ENCODE peak calls at places on chromosomes 5 and 9, in nine cellular contexts. U is CD8-positive, alpha-beta T cell; I is fibroblast of the aortic adventitia; T is thoracic aorta; Z is CD4-positive, alpha-beta T cell; E is brain microvascular endothelial cell; N is A549; Q is GM10248; H is GM20000. X is an unnamed sample.

GRCh38 chr5:175248416-175248905 is 195.5 kb downstream of the DRD1 start:
- DNase-seq in U (no peak), I (no peak), T (no peak), Z (no peak), E (no peak), N (no peak), Q (no peak), H (no peak), X (no peak)

GRCh38 chr9:129886226-129887174 is 51.2 kb downstream of the USP20 start:
- DNase-seq in U (peak), I (peak), T (no peak), Z (no peak), E (no peak), N (no peak), Q (no peak), H (no peak), X (no peak)

GRCh38 chr9:124078641-124079040 is 67.1 kb downstream of the LHX2 start:
- DNase-seq in U (no peak), I (peak), T (no peak), Z (no peak), E (no peak), N (peak), Q (no peak), H (no peak), X (no peak)

GRCh38 chr5:61599370-61600140 is 267.5 kb downstream of the ZSWIM6 start:
- DNase-seq in U (no peak), I (peak), T (no peak), Z (no peak), E (peak), N (peak), Q (no peak), H (no peak), X (no peak)

GRCh38 chr9:121819511-121820231 is 168.2 kb downstream of the DAB2IP start:
- DNase-seq in U (no peak), I (no peak), T (no peak), Z (no peak), E (peak), N (no peak), Q (no peak), H (peak), X (no peak)

GRCh38 chr5:107670927-107671741 is at the start of gene EFNA5:
- DNase-seq in U (no peak), I (peak), T (no peak), Z (no peak), E (peak), N (peak), Q (peak), H (peak), X (peak)

GRCh38 chr5:81151546-81151945 is 81.6 kb upstream of the CKMT2 start:
- DNase-seq in U (no peak), I (peak), T (no peak), Z (no peak), E (peak), N (no peak), Q (no peak), H (no peak), X (no peak)

GRCh38 chr5:178839319-178839704 is 20.4 kb upstream of the ZNF354B start:
- DNase-seq in U (peak), I (no peak), T (no peak), Z (peak), E (peak), N (peak), Q (no peak), H (no peak), X (no peak)

GRCh38 chr9:131012396-131012917 is 3.5 kb downstream of the LAMC3 start:
- DNase-seq in U (no peak), I (no peak), T (no peak), Z (no peak), E (no peak), N (no peak), Q (no peak), H (no peak), X (no peak)

GRCh38 chr9:27408523-27408922 is 111.6 kb upstream of the EQTN start:
- DNase-seq in U (no peak), I (no peak), T (no peak), Z (no peak), E (no peak), N (peak), Q (no peak), H (no peak), X (no peak)

GRCh38 chr9:81771606-81772005 is 82.3 kb upstream of the TLE1 start:
- DNase-seq in U (no peak), I (peak), T (no peak), Z (no peak), E (peak), N (no peak), Q (no peak), H (no peak), X (no peak)

GRCh38 chr5:35047785-35048404 is at the start of gene AGXT2:
- DNase-seq in U (no peak), I (no peak), T (no peak), Z (no peak), E (no peak), N (no peak), Q (no peak), H (no peak), X (no peak)

GRCh38 chr5:132824426-132824825 is 6.0 kb downstream of the SHROOM1 start:
- DNase-seq in U (no peak), I (no peak), T (no peak), Z (no peak), E (no peak), N (no peak), Q (no peak), H (peak), X (peak)

GRCh38 chr9:93731963-93732362 is 155.6 kb downstream of the PHF2 start:
- DNase-seq in U (no peak), I (no peak), T (no peak), Z (no peak), E (no peak), N (no peak), Q (no peak), H (no peak), X (no peak)

GRCh38 chr9:96853711-96854072 is 622 bp downstream of the ZNF782 start:
- DNase-seq in U (no peak), I (no peak), T (no peak), Z (no peak), E (no peak), N (no peak), Q (no peak), H (peak), X (peak)

GRCh38 chr9:88993871-88994819 is 2.9 kb downstream of the S1PR3 start:
- DNase-seq in U (no peak), I (no peak), T (no peak), Z (no peak), E (no peak), N (no peak), Q (no peak), H (no peak), X (no peak)

GRCh38 chr9:128706671-128707381 is 4.5 kb downstream of the PKN3 start:
- DNase-seq in U (no peak), I (no peak), T (no peak), Z (no peak), E (no peak), N (no peak), Q (no peak), H (no peak), X (no peak)

GRCh38 chr9:87271696-87272477 is 225.8 kb upstream of the DAPK1 start:
- DNase-seq in U (no peak), I (no peak), T (no peak), Z (no peak), E (no peak), N (no peak), Q (no peak), H (no peak), X (no peak)

GRCh38 chr5:73387630-73388370 is 60.8 kb downstream of the FOXD1 start:
- DNase-seq in U (peak), I (no peak), T (no peak), Z (peak), E (no peak), N (no peak), Q (peak), H (peak), X (no peak)

GRCh38 chr9:129580211-129580915 is 40.5 kb downstream of the C9orf50 start:
- DNase-seq in U (no peak), I (no peak), T (no peak), Z (no peak), E (no peak), N (no peak), Q (peak), H (peak), X (peak)

GRCh38 chr5:153959134-153959957 is 79.4 kb downstream of the FAM114A2 start:
- DNase-seq in U (no peak), I (peak), T (no peak), Z (no peak), E (peak), N (peak), Q (no peak), H (no peak), X (no peak)

GRCh38 chr5:102792705-102793104 is 37.6 kb downstream of the PAM start:
- DNase-seq in U (no peak), I (no peak), T (no peak), Z (no peak), E (peak), N (peak), Q (no peak), H (no peak), X (no peak)

GRCh38 chr9:135771401-135772051 is 69.5 kb downstream of the KCNT1 start:
- DNase-seq in U (no peak), I (no peak), T (no peak), Z (no peak), E (no peak), N (no peak), Q (no peak), H (no peak), X (no peak)

GRCh38 chr5:181221792-181222629 is 1.1 kb upstream of the TRIM41 start:
- DNase-seq in U (peak), I (peak), T (peak), Z (peak), E (peak), N (peak), Q (peak), H (peak), X (peak)

GRCh38 chr5:107384256-107384655 is 286.5 kb downstream of the EFNA5 start:
- DNase-seq in U (no peak), I (no peak), T (no peak), Z (no peak), E (no peak), N (peak), Q (no peak), H (no peak), X (no peak)

GRCh38 chr9:95854386-95855015 is 21.0 kb upstream of the ERCC6L2 start:
- DNase-seq in U (no peak), I (peak), T (no peak), Z (no peak), E (no peak), N (no peak), Q (no peak), H (no peak), X (no peak)

GRCh38 chr9:91536211-91536691 is 112.6 kb upstream of the NFIL3 start:
- DNase-seq in U (no peak), I (peak), T (no peak), Z (no peak), E (peak), N (peak), Q (no peak), H (no peak), X (no peak)

GRCh38 chr9:91530829-91531228 is 107.2 kb upstream of the NFIL3 start:
- DNase-seq in U (no peak), I (peak), T (no peak), Z (no peak), E (no peak), N (no peak), Q (no peak), H (no peak), X (no peak)

GRCh38 chr9:91533382-91533781 is 109.8 kb upstream of the NFIL3 start:
- DNase-seq in U (no peak), I (no peak), T (no peak), Z (no peak), E (peak), N (no peak), Q (no peak), H (no peak), X (no peak)

GRCh38 chr9:91534374-91534773 is 110.7 kb upstream of the NFIL3 start:
- DNase-seq in U (no peak), I (peak), T (no peak), Z (no peak), E (peak), N (no peak), Q (no peak), H (no peak), X (no peak)

DNA sequence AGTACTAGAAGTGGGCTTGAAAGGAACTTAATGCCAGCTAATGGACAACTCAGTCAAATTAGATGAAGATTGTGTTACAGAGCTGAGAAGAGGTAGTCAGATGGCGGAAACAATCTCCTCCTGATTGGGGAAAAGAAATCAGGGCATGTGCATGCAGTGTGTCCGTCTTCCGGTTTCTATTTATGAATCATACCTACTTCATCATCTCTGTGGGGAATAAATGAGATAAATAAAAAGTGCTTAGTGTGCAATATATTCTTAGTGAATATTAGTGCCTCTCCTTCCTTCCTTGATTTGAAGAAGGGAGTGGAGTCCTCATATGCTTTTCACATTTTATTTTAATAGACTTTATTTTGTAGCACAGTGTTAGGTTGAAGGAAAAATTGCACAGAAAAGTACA is 108.7 kb upstream of the NFIL3 start:
- DNase-seq in U (no peak), I (peak), T (no peak), Z (no peak), E (no peak), N (no peak), Q (no peak), H (no peak), X (no peak)
- TF ChIP-seq CTCF in U (no peak), I (no peak), T (no peak), Z (no peak), E (no peak), N (no peak), Q (no peak), H (no peak), X (no peak)

GRCh38 chr5:123665822-123666371 is 153.9 kb downstream of the CSNK1G3 start:
- DNase-seq in U (no peak), I (no peak), T (no peak), Z (no peak), E (no peak), N (peak), Q (no peak), H (no peak), X (no peak)
- TF ChIP-seq CTCF in U (no peak), I (no peak), T (no peak), Z (no peak), E (no peak), N (no peak), Q (no peak), H (no peak), X (no peak)

DNA sequence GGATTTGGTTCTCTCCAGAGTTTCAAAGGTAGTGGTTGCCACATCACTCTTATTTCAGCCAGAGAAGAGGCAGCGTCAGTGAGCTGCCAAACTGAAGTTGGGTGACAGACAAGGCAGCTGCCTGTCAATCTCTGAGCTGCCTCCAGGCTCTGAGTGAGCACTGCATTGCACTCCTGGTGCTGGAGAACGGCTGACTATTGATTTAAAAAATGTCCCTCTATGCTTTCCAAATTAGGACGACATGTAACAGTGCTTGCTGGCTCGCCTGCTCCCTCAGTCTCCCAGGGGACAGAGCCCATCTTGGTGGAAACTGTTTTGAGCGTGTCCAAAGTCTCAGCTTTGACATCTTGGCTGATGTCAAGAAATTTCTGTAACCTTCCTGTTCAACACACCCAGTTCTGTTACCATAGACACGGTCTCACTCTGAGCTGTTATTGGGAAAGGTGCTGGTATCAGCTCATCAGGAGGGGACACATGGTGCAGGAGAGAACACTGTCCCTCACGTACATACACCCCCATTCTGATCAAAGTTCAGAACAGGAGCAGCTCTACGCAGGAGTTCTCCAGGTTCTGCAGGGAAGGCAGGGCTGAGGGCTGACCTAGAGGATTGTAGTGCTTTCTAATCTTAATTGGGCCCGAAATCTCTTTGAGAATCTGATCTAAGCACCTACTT is 15.7 kb downstream of the PCDH12 start:
- DNase-seq in U (no peak), I (no peak), T (no peak), Z (no peak), E (no peak), N (no peak), Q (no peak), H (no peak), X (no peak)
- TF ChIP-seq CTCF in U (no peak), I (no peak), T (no peak), Z (no peak), E (no peak), N (no peak), Q (no peak), H (no peak), X (no peak)

GRCh38 chr5:141175933-141176332 is 1.7 kb upstream of the PCDHB8 start:
- DNase-seq in U (no peak), I (no peak), T (no peak), Z (no peak), E (no peak), N (no peak), Q (no peak), H (no peak), X (no peak)

GRCh38 chr5:141172381-141173204 is at the start of gene PCDHB7:
- DNase-seq in U (no peak), I (peak), T (no peak), Z (no peak), E (no peak), N (peak), Q (no peak), H (no peak), X (no peak)
- TF ChIP-seq CTCF in U (peak), I (peak), T (peak), Z (peak), E (peak), N (no peak), Q (peak), H (no peak), X (peak)

DNA sequence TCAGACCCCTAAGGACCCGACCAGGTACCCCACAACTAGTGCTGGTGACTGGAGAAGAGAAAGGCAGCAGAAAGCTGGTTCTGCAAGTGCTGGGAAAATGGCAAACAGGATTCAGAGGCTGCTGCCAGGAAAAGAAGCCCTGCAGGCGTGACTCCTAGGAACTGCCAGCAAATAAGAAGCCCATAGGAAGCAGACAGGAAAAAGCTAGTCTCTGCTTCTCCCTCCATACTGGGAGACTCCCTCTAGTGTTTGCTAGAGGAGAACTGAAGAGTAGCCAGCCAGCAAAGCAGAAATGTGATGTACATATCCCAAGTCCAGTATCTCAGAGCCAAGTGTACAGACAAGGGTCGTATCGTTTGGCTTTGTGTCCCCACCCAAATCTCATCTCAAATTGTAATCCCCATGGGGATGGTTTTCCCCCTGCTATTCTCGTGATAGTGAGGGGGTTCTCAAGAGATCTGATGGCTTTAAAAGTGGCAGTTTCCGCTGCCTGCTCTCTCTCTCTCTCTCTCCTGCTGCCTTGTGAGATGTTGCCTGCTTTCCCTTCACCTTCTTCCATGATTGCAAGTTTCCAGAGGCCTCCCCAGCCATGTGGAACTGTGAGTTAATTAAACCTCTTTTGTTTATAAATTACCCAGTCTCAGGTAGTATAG is 38.1 kb upstream of the TUSC1 start:
- DNase-seq in U (no peak), I (peak), T (no peak), Z (no peak), E (peak), N (peak), Q (no peak), H (no peak), X (peak)
- TF ChIP-seq CTCF in U (no peak), I (peak), T (peak), Z (no peak), E (peak), N (peak), Q (peak), H (no peak), X (peak)

GRCh38 chr5:58890265-58890664 is 307.4 kb downstream of the RAB3C start:
- DNase-seq in U (no peak), I (no peak), T (no peak), Z (no peak), E (no peak), N (peak), Q (no peak), H (no peak), X (no peak)

GRCh38 chr5:58893551-58893950 is 310.7 kb downstream of the RAB3C start:
- DNase-seq in U (no peak), I (no peak), T (no peak), Z (no peak), E (no peak), N (no peak), Q (no peak), H (no peak), X (no peak)

GRCh38 chr5:58887721-58888409 is 305.0 kb downstream of the RAB3C start:
- DNase-seq in U (no peak), I (peak), T (no peak), Z (no peak), E (no peak), N (no peak), Q (no peak), H (no peak), X (no peak)

GRCh38 chr5:58891971-58892343 is 309.1 kb downstream of the RAB3C start:
- DNase-seq in U (no peak), I (no peak), T (no peak), Z (no peak), E (no peak), N (no peak), Q (no peak), H (no peak), X (no peak)

DNA sequence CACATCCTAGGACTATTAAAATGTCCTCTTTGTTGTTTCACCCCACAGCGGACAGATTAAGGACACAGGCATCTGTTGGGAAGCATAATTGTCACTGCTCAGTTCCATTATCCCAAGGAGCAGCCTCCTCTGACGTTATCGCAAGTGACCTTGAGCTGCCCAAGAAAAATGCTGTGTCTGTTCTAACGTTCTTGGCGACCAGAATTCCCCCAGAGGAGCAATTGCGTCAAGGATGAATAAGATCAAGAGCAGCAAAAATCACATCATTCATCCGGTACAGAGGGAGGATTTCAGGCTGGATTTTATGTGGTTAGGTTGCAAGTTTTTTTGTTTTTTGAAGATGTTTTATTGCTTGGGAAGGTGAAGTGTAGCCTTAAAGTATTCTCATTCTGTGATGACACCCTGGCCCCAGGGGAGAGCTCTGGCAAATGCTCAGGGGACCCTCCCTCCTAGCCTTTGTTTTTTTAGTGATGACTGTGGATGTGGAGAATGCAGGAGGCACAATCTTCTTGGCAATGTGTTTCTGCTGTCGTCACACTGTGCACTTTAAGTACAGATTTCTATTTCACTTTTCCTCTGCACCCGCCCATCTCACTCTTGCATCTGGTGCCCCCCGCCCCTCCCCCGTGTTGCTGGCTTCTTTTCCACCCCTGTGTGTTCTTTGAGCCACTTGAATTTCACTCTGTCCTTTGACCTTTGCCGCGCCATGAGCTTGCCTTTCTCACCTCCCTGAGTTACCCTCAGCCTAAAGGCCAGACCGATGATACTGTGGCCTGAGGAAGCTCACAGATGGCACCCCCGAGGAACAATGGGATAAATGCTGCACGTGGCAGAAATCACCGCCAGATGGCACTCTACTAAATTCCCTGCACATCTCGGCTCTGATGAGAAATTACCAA is 308.4 kb downstream of the RAB3C start:
- DNase-seq in U (peak), I (peak), T (peak), Z (peak), E (peak), N (peak), Q (peak), H (peak), X (peak)
- TF ChIP-seq CTCF in U (peak), I (peak), T (peak), Z (peak), E (peak), N (peak), Q (peak), H (peak), X (peak)

X was measured in GM13977.